ENCODE peak calls at places on chromosomes 6 and 20, in eight cellular contexts. R is transverse colon, H is tibial nerve, K is stomach, C is ascending aorta, D is SK-N-MC, E is fibroblast of lung, A is adrenal gland. F is an unnamed sample.

GRCh38 chr6:134480593-134480992 is 162.7 kb upstream of the SGK1 start:
- DNase-seq in K (peak; percentile 83), A (no peak), E (peak; percentile 24), C (no peak), D (no peak), R (no peak), H (no peak), F (no peak)

GRCh38 chr6:20186981-20187380 is 25.3 kb downstream of the MBOAT1 start:
- DNase-seq in E (no peak), K (no peak), C (no peak), D (no peak), H (no peak), A (no peak), R (no peak), F (no peak)

GRCh38 chr20:52983726-52984450 is 11.7 kb downstream of the TSHZ2 start:
- DNase-seq in C (no peak), E (no peak), R (no peak), K (no peak), H (no peak), D (no peak), A (no peak), F (peak; percentile 40)

GRCh38 chr6:42166444-42167141 is 6.6 kb upstream of the GUCA1A start:
- DNase-seq in R (peak; percentile 77), K (peak; percentile 76), H (peak; percentile 36), E (peak; percentile 76), D (no peak), A (peak; percentile 56), C (no peak), F (peak; percentile 92)

GRCh38 chr20:4936851-4937412 is 64.4 kb downstream of the SLC23A2 start:
- DNase-seq in E (no peak), C (no peak), A (peak; percentile 81), R (no peak), K (no peak), H (no peak), D (no peak), F (no peak)

GRCh38 chr6:75830959-75831885 is 82.2 kb downstream of the MYO6 start:
- DNase-seq in A (no peak), C (no peak), E (no peak), D (no peak), K (no peak), R (no peak), H (no peak), F (no peak)

GRCh38 chr6:150320450-150320849 is 48.4 kb upstream of the IYD start:
- DNase-seq in E (peak; percentile 42), K (peak; percentile 58), C (no peak), D (no peak), R (no peak), A (peak; percentile 48), H (no peak), F (no peak)

GRCh38 chr20:43537921-43538854 is 20.6 kb upstream of the SGK2 start:
- DNase-seq in C (no peak), A (peak; percentile 72), D (peak; percentile 24), R (peak; percentile 75), K (peak; percentile 78), E (peak; percentile 74), H (peak; percentile 49), F (peak; percentile 81)

GRCh38 chr6:164345340-164345739 is 930.8 kb downstream of the QKI start:
- DNase-seq in A (no peak), E (no peak), H (no peak), C (no peak), D (no peak), R (no peak), K (no peak), F (no peak)

GRCh38 chr6:38179300-38179699 is 359.8 kb downstream of the ZFAND3 start:
- DNase-seq in A (no peak), C (no peak), K (peak; percentile 15), H (no peak), R (no peak), E (no peak), D (no peak), F (peak; percentile 72)

GRCh38 chr6:33882154-33882553 is 78.4 kb upstream of the MLN start:
- DNase-seq in D (no peak), H (no peak), R (peak; percentile 39), E (peak; percentile 27), C (no peak), A (no peak), K (no peak), F (no peak)

GRCh38 chr20:61554617-61555016 is 302.6 kb downstream of the CDH4 start:
- DNase-seq in H (no peak), C (no peak), R (no peak), A (no peak), D (no peak), E (no peak), K (no peak), F (no peak)

GRCh38 chr6:92667843-92668242 is 751.5 kb downstream of the EPHA7 start:
- DNase-seq in R (no peak), E (peak; percentile 17), D (no peak), H (no peak), A (no peak), C (no peak), K (no peak), F (no peak)

GRCh38 chr6:25124216-25124615 is 155.0 kb upstream of the CARMIL1 start:
- DNase-seq in H (no peak), D (no peak), C (no peak), R (no peak), A (no peak), E (no peak), K (no peak), F (no peak)

GRCh38 chr20:7989379-7989778 is 30.2 kb downstream of the TMX4 start:
- DNase-seq in E (peak; percentile 10), A (no peak), C (no peak), H (no peak), K (no peak), R (no peak), D (no peak), F (no peak)

DNA sequence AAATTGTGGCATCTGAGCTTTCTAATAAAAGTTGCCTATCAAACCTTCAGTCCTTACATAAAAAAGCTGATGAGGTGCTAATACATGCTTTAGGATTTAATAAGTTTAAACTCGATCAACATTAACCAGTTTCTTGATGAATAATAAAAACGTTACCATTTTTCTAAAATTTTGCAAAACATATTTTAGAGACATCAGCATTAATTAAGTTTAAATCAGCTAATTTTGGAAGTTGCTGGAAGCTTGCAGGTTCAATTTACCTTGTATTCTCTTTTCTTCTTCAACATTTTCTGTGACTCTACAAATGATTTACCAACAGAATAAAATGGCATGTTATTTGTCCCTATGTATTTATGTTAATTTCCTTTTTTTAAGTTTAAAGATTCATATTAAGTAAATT is 365.3 kb upstream of the OPRM1 start:
- DNase-seq in E (no peak), H (no peak), C (no peak), K (no peak), D (no peak), A (no peak), R (no peak), F (no peak)
- H3K4me3 ChIP-seq in E (no peak overlapping the region), H (no peak overlapping the region), C (no peak overlapping the region), K (no peak overlapping the region), D (no peak overlapping the region), A (no peak overlapping the region), R (no peak overlapping the region), F (no peak overlapping the region)

DNA sequence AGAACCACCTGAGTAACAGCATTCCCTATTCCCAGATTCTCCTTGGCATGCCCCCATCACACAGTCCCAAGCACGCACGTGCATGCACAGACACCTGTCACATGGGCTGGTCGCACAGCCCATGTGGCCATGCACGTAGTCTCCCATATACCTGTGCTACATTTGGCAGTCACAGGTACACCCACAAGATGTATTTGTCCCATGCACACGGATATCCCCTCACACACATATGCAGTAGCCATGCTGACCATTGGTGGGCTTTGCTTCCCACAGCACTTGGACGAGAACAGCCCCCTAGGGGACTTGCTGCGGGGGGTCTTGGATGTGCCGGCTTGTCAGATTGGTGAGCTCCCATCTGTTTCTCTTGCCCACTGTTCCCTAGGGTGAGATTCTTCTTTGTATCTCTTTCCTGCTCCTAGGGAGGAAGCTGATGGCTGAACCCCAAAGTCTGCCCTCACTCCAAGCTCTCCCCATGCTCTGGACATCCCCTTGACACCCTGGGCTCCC is 31.9 kb downstream of the PLCG1 start:
- DNase-seq in H (peak; percentile 5), K (no peak), R (no peak), D (no peak), E (no peak), C (no peak), A (no peak), F (no peak)
- H3K36me3 ChIP-seq in H (peaks cover 35% of the 10 kb centered on the region), K (peaks cover 96% of the 10 kb centered on the region), R (peaks cover 45% of the 10 kb centered on the region), D (peaks cover 89% of the 10 kb centered on the region), E (peaks cover 37% of the 10 kb centered on the region), C (peaks cover 96% of the 10 kb centered on the region), A (peaks cover 67% of the 10 kb centered on the region), F (peaks cover 87% of the 10 kb centered on the region)

GRCh38 chr6:8215631-8216030 is 113.3 kb upstream of the EEF1E1 start:
- DNase-seq in H (no peak), C (no peak), R (no peak), K (no peak), D (no peak), A (no peak), E (no peak), F (no peak)

GRCh38 chr6:8219352-8219943 is 117.1 kb upstream of the EEF1E1 start:
- DNase-seq in K (peak; percentile 42), C (no peak), H (no peak), D (peak; percentile 70), R (peak; percentile 33), E (peak; percentile 69), A (peak; percentile 29), F (peak; percentile 36)

DNA sequence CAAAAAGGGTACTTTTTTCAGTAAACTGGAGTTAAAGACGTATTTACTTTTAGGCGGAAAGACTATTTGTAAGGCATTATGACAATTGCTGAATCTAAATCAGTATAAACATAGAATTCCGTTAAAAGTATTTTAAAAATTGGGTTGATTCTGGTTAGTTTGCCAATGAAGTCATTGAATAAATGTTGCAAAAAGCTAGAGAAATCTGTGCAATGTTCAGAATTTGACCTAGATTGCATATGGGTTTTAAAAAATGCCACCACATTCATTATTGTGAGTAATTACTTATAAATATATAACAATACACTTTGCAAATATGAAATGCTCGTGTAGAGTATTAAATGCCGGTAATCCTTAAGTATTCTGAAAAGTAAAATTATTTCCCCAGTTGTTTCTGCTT is 116.5 kb upstream of the EEF1E1 start:
- DNase-seq in E (no peak), H (no peak), D (no peak), C (no peak), K (no peak), A (no peak), R (no peak), F (no peak)
- H3K4me3 ChIP-seq in E (no peak overlapping the region), H (no peak overlapping the region), D (peak overlapping the region; percentile 51), C (no peak overlapping the region), K (no peak overlapping the region), A (no peak overlapping the region), R (no peak overlapping the region), F (no peak overlapping the region)

GRCh38 chr20:56403465-56403864 is 8.6 kb upstream of the CASS4 start:
- DNase-seq in E (no peak), K (no peak), C (no peak), D (no peak), A (no peak), H (no peak), R (no peak), F (no peak)

GRCh38 chr20:56395166-56395565 is 2.7 kb downstream of the CSTF1 start:
- DNase-seq in H (no peak), R (no peak), K (no peak), A (no peak), D (no peak), E (no peak), C (no peak), F (no peak)

GRCh38 chr20:56400001-56400640 is 7.7 kb downstream of the CSTF1 start:
- DNase-seq in C (no peak), R (peak; percentile 38), E (peak; percentile 88), A (peak; percentile 51), H (no peak), K (peak; percentile 44), D (peak; percentile 32), F (peak; percentile 57)
- H3K36me3 ChIP-seq in C (peaks cover 89% of the 10 kb centered on the region), R (peaks cover 56% of the 10 kb centered on the region), E (peaks cover 39% of the 10 kb centered on the region), A (peaks cover 80% of the 10 kb centered on the region), H (peaks cover 28% of the 10 kb centered on the region), K (peaks cover 100% of the 10 kb centered on the region), D (peaks cover 94% of the 10 kb centered on the region), F (peaks cover 48% of the 10 kb centered on the region)